ENCODE peak calls at places on chromosomes 12 and 14, in nine cellular contexts. H is uterus; N is CD4-positive, alpha-beta T cell; P is CD4-positive, alpha-beta memory T cell; T is transverse colon; B is heart right ventricle; Q is ovary; S is foreskin keratinocyte; U is colonic mucosa. I is an unnamed sample.

GRCh38 chr12:96846313-96846712 is 60.7 kb upstream of the NEDD1 start:
- DNase-seq in H (no peak), N (no peak), P (no peak), T (no peak), B (no peak), Q (no peak), S (no peak), U (no peak), I (no peak)

GRCh38 chr12:122503783-122504590 is 3.3 kb upstream of the ZCCHC8 start:
- DNase-seq in H (no peak), N (no peak), P (no peak), T (no peak), B (no peak), Q (no peak), S (no peak), U (no peak), I (no peak)

GRCh38 chr14:35161231-35161630 is 38.9 kb downstream of the PRORP start:
- DNase-seq in H (no peak), N (no peak), P (peak; percentile 72), T (no peak), B (no peak), Q (no peak), S (peak; percentile 32), U (no peak), I (no peak)

GRCh38 chr12:22971247-22971646 is 346.3 kb downstream of the ETNK1 start:
- DNase-seq in H (no peak), N (no peak), P (no peak), T (no peak), B (no peak), Q (no peak), S (no peak), U (no peak), I (no peak)

GRCh38 chr12:17456486-17456885 is 633.5 kb downstream of the RERGL start:
- DNase-seq in H (no peak), N (no peak), P (no peak), T (no peak), B (no peak), Q (no peak), S (no peak), U (no peak), I (no peak)

GRCh38 chr12:98352218-98352811 is 163.1 kb upstream of the TMPO start:
- DNase-seq in H (no peak), N (no peak), P (no peak), T (no peak), B (no peak), Q (no peak), S (peak; percentile 93), U (no peak), I (no peak)

GRCh38 chr12:100566887-100567637 is 6.4 kb upstream of the GAS2L3 start:
- DNase-seq in H (no peak), N (no peak), P (no peak), T (no peak), B (no peak), Q (no peak), S (peak; percentile 15), U (peak; percentile 32), I (no peak)

GRCh38 chr12:115444336-115444735 is 760.4 kb upstream of the TBX3 start:
- DNase-seq in H (peak; percentile 27), N (no peak), P (no peak), T (no peak), B (no peak), Q (no peak), S (no peak), U (no peak), I (no peak)

GRCh38 chr12:53123578-53124351 is 20.5 kb downstream of the SOAT2 start:
- DNase-seq in H (no peak), N (no peak), P (no peak), T (no peak), B (no peak), Q (no peak), S (peak; percentile 25), U (no peak), I (no peak)

GRCh38 chr12:117032593-117033381 is 66.4 kb downstream of the TESC start:
- DNase-seq in H (no peak), N (no peak), P (no peak), T (no peak), B (no peak), Q (peak; percentile 47), S (no peak), U (no peak), I (peak; percentile 80)

GRCh38 chr14:54440037-54440436 is 1.1 kb downstream of the CNIH1 start:
- DNase-seq in H (no peak), N (no peak), P (no peak), T (no peak), B (no peak), Q (no peak), S (no peak), U (no peak), I (no peak)

GRCh38 chr14:31414190-31414833 is 6.0 kb downstream of the HEATR5A start:
- DNase-seq in H (no peak), N (no peak), P (no peak), T (no peak), B (no peak), Q (no peak), S (peak; percentile 65), U (no peak), I (no peak)

GRCh38 chr12:103501447-103501846 is 5.7 kb upstream of the C12orf42 start:
- DNase-seq in H (no peak), N (no peak), P (no peak), T (no peak), B (no peak), Q (no peak), S (no peak), U (no peak), I (no peak)

GRCh38 chr12:132710422-132711168 is at the start of gene PGAM5:
- DNase-seq in H (peak; percentile 79), N (peak; percentile 83), P (peak; percentile 95), T (peak; percentile 93), B (peak; percentile 84), Q (peak; percentile 73), S (peak; percentile 78), U (peak; percentile 88), I (peak; percentile 90)

GRCh38 chr12:132703611-132704010 is 7.0 kb upstream of the PGAM5 start:
- DNase-seq in H (no peak), N (no peak), P (no peak), T (no peak), B (no peak), Q (no peak), S (no peak), U (no peak), I (no peak)

GRCh38 chr12:132708150-132708549 is 2.5 kb upstream of the PGAM5 start:
- DNase-seq in H (no peak), N (no peak), P (no peak), T (no peak), B (no peak), Q (no peak), S (no peak), U (no peak), I (no peak)

GRCh38 chr12:132710062-132710421 is 600 bp upstream of the PGAM5 start:
- DNase-seq in H (no peak), N (no peak), P (no peak), T (no peak), B (no peak), Q (no peak), S (no peak), U (peak; percentile 34), I (peak; percentile 50)

GRCh38 chr12:132707241-132707640 is 3.4 kb upstream of the PGAM5 start:
- DNase-seq in H (no peak), N (no peak), P (no peak), T (no peak), B (no peak), Q (no peak), S (no peak), U (no peak), I (no peak)
- H3K27me3 ChIP-seq in H (no peaks in the 10 kb centered on the region), N (no peaks in the 10 kb centered on the region), P (no peaks in the 10 kb centered on the region), T (no peaks in the 10 kb centered on the region), B (no peaks in the 10 kb centered on the region), Q (no peaks in the 10 kb centered on the region), S (no peaks in the 10 kb centered on the region), U (no peaks in the 10 kb centered on the region), I (no peaks in the 10 kb centered on the region)

DNA sequence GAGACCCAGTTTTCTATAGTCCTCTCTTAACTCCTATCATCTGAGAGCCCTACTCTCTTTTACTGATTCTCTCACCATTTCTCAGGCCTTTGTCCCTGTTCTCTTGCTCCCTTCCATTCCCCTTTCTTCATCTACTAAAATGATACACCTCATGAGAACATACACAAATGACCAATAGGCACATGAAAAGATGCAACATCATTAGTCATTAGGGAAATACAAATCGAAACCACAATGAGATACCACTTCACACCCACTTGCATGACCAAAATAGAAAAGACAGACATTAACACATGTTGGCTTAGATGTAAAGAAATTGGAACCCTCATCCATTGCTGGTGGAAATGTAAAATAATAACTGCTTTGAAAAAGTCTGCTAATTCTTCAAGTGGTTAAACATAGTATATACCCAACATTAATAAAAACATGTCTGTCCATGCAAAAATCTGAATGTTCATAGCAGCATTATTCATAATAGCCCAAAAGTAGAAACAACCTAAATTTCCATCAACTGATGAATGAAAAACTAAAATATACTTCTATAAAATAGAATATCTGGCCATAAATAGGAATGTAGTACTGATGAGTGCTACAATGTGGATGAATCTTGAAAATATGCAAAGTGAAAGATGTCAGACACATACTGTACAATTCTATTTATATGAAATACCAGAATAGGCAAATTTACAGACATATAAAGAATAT is 66.0 kb downstream of the DENND5B start:
- DNase-seq in H (no peak), N (no peak), P (no peak), T (no peak), B (no peak), Q (no peak), S (peak; percentile 79), U (no peak), I (no peak)
- H3K27ac ChIP-seq in H (no peak overlapping the region), N (no peak overlapping the region), P (no peak overlapping the region), T (no peak overlapping the region), B (no peak overlapping the region), Q (no peak overlapping the region), S (peak overlapping the region; percentile 86), U (no peak overlapping the region), I (no peak overlapping the region)

DNA sequence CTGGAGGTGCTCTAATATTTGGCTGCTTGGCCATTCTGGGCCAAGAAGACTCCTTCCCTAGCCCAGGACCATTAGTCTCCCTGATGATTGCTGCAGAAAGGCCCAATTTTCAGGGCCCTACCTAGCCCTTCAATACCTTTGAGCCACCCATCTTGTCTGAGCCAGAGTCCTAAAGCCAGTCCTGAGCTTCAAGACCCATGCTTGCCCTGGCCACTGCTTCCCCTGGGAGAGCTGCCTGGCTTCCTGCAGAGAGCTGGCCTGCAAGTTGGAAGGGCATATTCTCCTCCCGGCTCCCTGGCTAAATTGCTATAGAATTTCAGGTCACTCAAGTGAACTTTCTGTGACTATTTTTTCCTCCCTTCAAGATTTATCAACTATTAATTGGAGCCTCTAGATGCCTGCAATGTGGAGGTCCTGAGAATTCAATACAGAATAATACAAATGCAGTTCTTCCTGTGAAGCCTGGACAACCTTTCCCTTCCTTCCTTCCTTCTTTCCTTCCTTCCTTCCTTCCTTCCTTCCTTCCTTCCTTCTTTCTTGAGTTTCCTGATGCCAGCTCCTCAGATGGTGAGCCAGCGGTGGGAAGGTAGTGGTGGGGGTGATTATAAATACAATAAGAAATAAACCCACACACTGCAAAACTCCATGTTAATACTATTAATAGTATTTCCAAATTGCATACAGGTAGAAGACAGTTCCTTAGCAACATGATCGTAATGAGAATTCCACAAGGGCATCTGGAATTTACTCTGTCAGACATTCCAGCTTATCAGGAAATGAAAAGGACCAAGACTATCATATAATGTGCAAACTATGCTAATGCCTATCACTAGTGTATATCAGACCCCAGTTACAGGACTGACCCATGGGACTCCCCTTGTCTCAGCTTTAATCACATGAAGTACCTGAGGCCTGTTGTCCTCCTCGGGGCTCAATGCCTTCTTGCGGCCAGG is 108.1 kb downstream of the ZFP36L1 start:
- DNase-seq in H (peak; percentile 10), N (no peak), P (no peak), T (no peak), B (no peak), Q (peak; percentile 18), S (no peak), U (no peak), I (no peak)
- H3K27me3 ChIP-seq in H (no peaks in the 10 kb centered on the region), N (no peaks in the 10 kb centered on the region), P (no peaks in the 10 kb centered on the region), T (no peaks in the 10 kb centered on the region), B (no peaks in the 10 kb centered on the region), Q (no peaks in the 10 kb centered on the region), S (no peaks in the 10 kb centered on the region), U (no peaks in the 10 kb centered on the region), I (no peaks in the 10 kb centered on the region)

GRCh38 chr14:68632591-68632895 is 160.3 kb downstream of the ZFP36L1 start:
- DNase-seq in H (no peak), N (no peak), P (no peak), T (no peak), B (no peak), Q (no peak), S (no peak), U (no peak), I (no peak)
- H3K27ac ChIP-seq in H (peak overlapping the region; percentile 82), N (no peak overlapping the region), P (no peak overlapping the region), T (peak overlapping the region; percentile 66), B (peak overlapping the region; percentile 46), Q (peak overlapping the region; percentile 9), S (no peak overlapping the region), U (no peak overlapping the region), I (no peak overlapping the region)